ENCODE peak calls at places on chromosomes 11 and 22, in six cellular contexts. H, X, K, A, F and S are unnamed samples.

GRCh38 chr11:85590848-85591483 is 36.2 kb downstream of the DLG2 start:
- DNase-seq in X (peak), H (no peak), F (no peak), A (no peak), K (peak), S (no peak)

GRCh38 chr11:76313913-76314740 is 66.8 kb downstream of the THAP12 start:
- DNase-seq in K (no peak), A (no peak), H (no peak), X (no peak), F (peak), S (no peak)

GRCh38 chr11:96205460-96205809 is 137.6 kb downstream of the MAML2 start:
- DNase-seq in K (no peak), A (no peak), X (no peak), F (no peak), H (no peak), S (no peak)

GRCh38 chr11:129750343-129751292 is 65.0 kb upstream of the TMEM45B start:
- DNase-seq in K (peak), F (peak), H (peak), X (peak), A (peak), S (peak)

GRCh38 chr11:76607431-76607830 is 63.1 kb downstream of the LRRC32 start:
- DNase-seq in X (no peak), H (no peak), A (no peak), K (no peak), F (no peak), S (no peak)

GRCh38 chr11:46363031-46363407 is 15.8 kb downstream of the DGKZ start:
- DNase-seq in X (no peak), K (no peak), F (no peak), A (no peak), H (peak), S (no peak)

GRCh38 chr11:15816270-15816871 is 540.0 kb downstream of the SOX6 start:
- DNase-seq in F (no peak), K (no peak), A (no peak), X (no peak), H (peak), S (no peak)

GRCh38 chr22:50269573-50270301 is 443 bp downstream of the MAPK11 start:
- DNase-seq in A (no peak), H (no peak), F (peak), X (no peak), K (no peak), S (no peak)

GRCh38 chr11:107928767-107929507 is 689 bp downstream of the RAB39A start:
- DNase-seq in H (no peak), K (no peak), F (peak), A (no peak), X (no peak), S (peak)

GRCh38 chr11:62645934-62646824 is at the start of gene GANAB:
- DNase-seq in A (peak), H (peak), K (peak), X (peak), F (peak), S (peak)

GRCh38 chr11:10412266-10412665 is 42.8 kb upstream of the AMPD3 start:
- DNase-seq in H (no peak), A (no peak), X (no peak), K (no peak), F (no peak), S (no peak)

GRCh38 chr22:19843857-19844422 is 10.7 kb downstream of the GNB1L start:
- DNase-seq in A (no peak), X (no peak), H (no peak), K (no peak), F (no peak), S (no peak)

GRCh38 chr11:115396533-115396932 is 107.7 kb downstream of the CADM1 start:
- DNase-seq in H (no peak), F (no peak), A (no peak), K (no peak), X (no peak), S (no peak)

GRCh38 chr11:94922675-94923347 is 50.5 kb downstream of the CWC15 start:
- DNase-seq in K (no peak), F (no peak), H (no peak), X (no peak), A (no peak), S (no peak)

GRCh38 chr11:114738954-114739353 is 60.6 kb downstream of the NXPE2 start:
- DNase-seq in A (peak), X (peak), H (no peak), K (no peak), F (peak), S (peak)

GRCh38 chr22:33380789-33381530 is 322.8 kb upstream of the SYN3 start:
- DNase-seq in F (no peak), H (no peak), K (peak), A (no peak), X (peak), S (no peak)

GRCh38 chr11:72965672-72966071 is 151.5 kb downstream of the ATG16L2 start:
- DNase-seq in H (no peak), X (no peak), K (no peak), A (no peak), F (no peak), S (no peak)

GRCh38 chr11:17098632-17099031 is 21.2 kb upstream of the RPS13 start:
- DNase-seq in F (no peak), X (no peak), K (no peak), H (no peak), A (no peak), S (no peak)
- TF ChIP-seq CTCF in F (no peak), X (no peak), K (no peak), H (no peak), A (no peak), S (no peak)

GRCh38 chr11:45233804-45234170 is 52.4 kb downstream of the SYT13 start:
- DNase-seq in F (no peak), A (no peak), H (peak), K (no peak), X (no peak), S (no peak)
- TF ChIP-seq CTCF in F (no peak), A (no peak), H (no peak), K (no peak), X (no peak), S (peak)

DNA sequence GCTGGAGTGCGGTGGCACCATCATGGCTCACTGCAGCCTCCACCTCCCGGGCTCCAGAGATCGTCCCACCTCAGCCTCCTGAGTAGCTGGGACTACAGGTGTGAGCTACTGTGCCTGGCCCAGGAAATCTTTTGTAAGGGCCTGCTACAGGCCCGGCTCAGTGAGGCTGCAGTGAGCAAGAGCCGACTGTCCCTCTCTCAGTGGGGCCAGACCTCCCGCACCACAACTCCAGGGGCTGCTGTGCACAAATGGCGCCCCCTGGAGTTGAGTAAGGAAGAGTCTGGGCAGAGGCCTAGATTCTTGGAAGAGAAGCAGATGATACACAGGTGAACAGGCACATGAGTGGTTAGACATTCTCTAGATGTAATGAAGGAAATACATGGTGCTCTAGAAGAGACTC is 7.0 kb downstream of the SERHL2 start:
- DNase-seq in H (no peak), F (peak), X (no peak), K (no peak), A (no peak), S (no peak)
- TF ChIP-seq CTCF in H (no peak), F (no peak), X (peak), K (peak), A (peak), S (peak)

GRCh38 chr11:35647535-35648092 is 15.0 kb upstream of the TRIM44 start:
- DNase-seq in X (no peak), A (no peak), F (no peak), K (no peak), H (no peak), S (no peak)
- TF ChIP-seq CTCF in X (no peak), A (no peak), F (no peak), K (no peak), H (no peak), S (no peak)

GRCh38 chr11:82229346-82229745 is 504.3 kb downstream of the FAM181B start:
- DNase-seq in K (no peak), A (no peak), F (no peak), H (no peak), X (no peak), S (no peak)
- TF ChIP-seq CTCF in K (no peak), A (no peak), F (peak), H (no peak), X (no peak), S (peak)

GRCh38 chr11:23674866-23675265 is 814.6 kb upstream of the CCDC179 start:
- DNase-seq in A (no peak), X (peak), K (peak), F (no peak), H (no peak), S (no peak)
- TF ChIP-seq CTCF in A (no peak), X (no peak), K (no peak), F (no peak), H (no peak), S (no peak)

DNA sequence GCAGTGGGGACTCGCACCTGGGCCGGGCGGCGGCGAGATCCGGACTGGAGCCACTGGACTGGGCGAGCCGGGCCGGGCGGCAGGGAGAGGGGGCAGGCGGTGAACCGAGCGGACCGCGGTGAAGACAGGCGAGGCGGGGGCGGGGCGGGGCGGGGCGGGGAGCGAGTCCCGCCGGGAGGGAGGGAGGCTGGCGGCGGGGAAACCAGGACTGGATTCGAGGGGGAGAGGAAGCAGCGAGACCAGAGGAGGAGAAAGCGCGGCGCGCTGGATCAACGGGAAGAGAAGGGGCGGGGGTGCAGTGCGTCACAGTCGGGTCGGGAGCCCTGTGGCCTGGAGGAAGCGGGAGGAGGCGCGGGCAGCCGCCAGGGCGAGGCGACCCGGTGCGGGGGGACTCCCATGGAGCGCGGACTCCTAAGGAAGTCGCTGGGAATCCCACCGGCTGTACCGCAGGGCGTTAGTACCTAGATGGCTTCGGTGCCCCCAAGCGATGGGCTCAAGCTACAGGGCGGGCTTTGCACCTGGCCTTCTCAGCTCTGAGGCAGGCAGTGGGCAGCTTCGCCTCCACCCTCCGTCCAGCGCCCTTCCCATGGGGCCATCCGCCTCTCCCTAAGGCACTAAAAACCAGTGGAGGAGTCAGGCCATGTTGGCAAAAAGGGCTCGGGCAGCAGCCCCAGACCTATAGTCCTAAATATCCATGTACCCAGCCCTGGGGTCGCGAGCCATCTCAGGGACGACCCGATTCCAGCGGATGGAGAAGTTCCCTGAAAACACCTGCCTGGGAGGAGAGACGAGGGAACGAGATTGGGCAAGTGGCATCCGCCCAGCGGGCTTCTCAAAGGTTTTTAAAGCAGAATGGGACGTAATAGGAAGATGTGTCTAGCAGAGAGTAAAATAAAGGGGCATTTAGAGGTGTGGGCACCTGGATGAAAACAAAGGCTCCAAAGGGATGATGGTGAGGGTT is at the start of gene TMEM121B:
- DNase-seq in K (peak), H (peak), A (peak), F (peak), X (no peak), S (peak)
- TF ChIP-seq CTCF in K (no peak), H (no peak), A (no peak), F (no peak), X (no peak), S (no peak)

GRCh38 chr11:118485273-118485672 is 42.0 kb upstream of the TTC36 start:
- DNase-seq in X (no peak), F (no peak), A (no peak), K (no peak), H (no peak), S (no peak)
- TF ChIP-seq CTCF in X (peak), F (no peak), A (no peak), K (peak), H (no peak), S (peak)

GRCh38 chr22:21796231-21796630 is 60.6 kb upstream of the YPEL1 start:
- DNase-seq in A (no peak), F (no peak), K (no peak), H (no peak), X (no peak), S (no peak)
- TF ChIP-seq CTCF in A (no peak), F (no peak), K (no peak), H (no peak), X (no peak), S (no peak)

GRCh38 chr11:19013181-19013857 is 47.2 kb downstream of the MRGPRX2 start:
- DNase-seq in F (no peak), H (no peak), A (no peak), X (no peak), K (no peak), S (peak)
- TF ChIP-seq CTCF in F (no peak), H (no peak), A (no peak), X (peak), K (no peak), S (no peak)